ENCODE peak calls at places on chromosomes 3 and 15, in six cellular contexts. N, K, Q, E, G and R are unnamed samples.
A peak's percentile ranks its signal among the peaks of the same experiment; 100 is the strongest.

GRCh38 chr15:38555686-38556334 is 8.8 kb downstream of the RASGRP1 start:
- DNase-seq in N (no peak), K (no peak), Q (no peak), E (no peak), G (no peak), R (peak; percentile 52)

GRCh38 chr3:9276761-9277370 is 27.4 kb upstream of the SRGAP3 start:
- DNase-seq in N (no peak), K (no peak), Q (no peak), E (no peak), G (no peak), R (no peak)

GRCh38 chr3:177538743-177539730 is 341.8 kb upstream of the TBL1XR1 start:
- DNase-seq in N (no peak), K (no peak), Q (peak; percentile 49), E (no peak), G (no peak), R (no peak)

GRCh38 chr3:177281292-177281942 is 84.1 kb upstream of the TBL1XR1 start:
- DNase-seq in N (no peak), K (no peak), Q (peak; percentile 61), E (no peak), G (no peak), R (no peak)

GRCh38 chr15:39363761-39364586 is 216.9 kb upstream of the THBS1 start:
- DNase-seq in N (no peak), K (no peak), Q (no peak), E (no peak), G (no peak), R (no peak)

GRCh38 chr3:189320511-189320910 is 148.7 kb downstream of the TPRG1 start:
- DNase-seq in N (no peak), K (no peak), Q (no peak), E (no peak), G (no peak), R (no peak)

GRCh38 chr3:104149154-104149553 is 1217.6 kb upstream of the ALCAM start:
- DNase-seq in N (no peak), K (no peak), Q (no peak), E (no peak), G (no peak), R (no peak)

GRCh38 chr15:77525411-77525811 is 104.7 kb downstream of the HMG20A start:
- DNase-seq in N (no peak), K (no peak), Q (no peak), E (no peak), G (no peak), R (no peak)

GRCh38 chr15:45449878-45450277 is 71.5 kb upstream of the GATM start:
- DNase-seq in N (no peak), K (no peak), Q (no peak), E (no peak), G (no peak), R (no peak)

GRCh38 chr3:51610708-51611107 is 60.3 kb upstream of the TEX264 start:
- DNase-seq in N (no peak), K (no peak), Q (no peak), E (no peak), G (no peak), R (no peak)

GRCh38 chr3:106208979-106209378 is 340.2 kb upstream of the CBLB start:
- DNase-seq in N (no peak), K (no peak), Q (no peak), E (no peak), G (peak; percentile 19), R (no peak)

GRCh38 chr15:91407237-91407889 is 307.3 kb downstream of the SV2B start:
- DNase-seq in N (no peak), K (no peak), Q (peak; percentile 88), E (no peak), G (peak; percentile 46), R (peak; percentile 38)

GRCh38 chr3:160450846-160451245 is 1.3 kb upstream of the TRIM59 start:
- DNase-seq in N (no peak), K (no peak), Q (no peak), E (no peak), G (peak; percentile 37), R (peak; percentile 75)

GRCh38 chr15:94056314-94056713 is 175.0 kb upstream of the MCTP2 start:
- DNase-seq in N (no peak), K (no peak), Q (no peak), E (no peak), G (peak; percentile 27), R (no peak)

GRCh38 chr15:60399246-60399915 is 1.6 kb upstream of the ANXA2 start:
- DNase-seq in N (no peak), K (no peak), Q (no peak), E (no peak), G (no peak), R (no peak)

GRCh38 chr15:29708519-29708918 is 113.7 kb downstream of the TJP1 start:
- DNase-seq in N (no peak), K (no peak), Q (no peak), E (no peak), G (no peak), R (no peak)

GRCh38 chr15:67465196-67465952 is 55.6 kb upstream of the C15orf61 start:
- DNase-seq in N (no peak), K (no peak), Q (no peak), E (no peak), G (no peak), R (no peak)

GRCh38 chr15:69784808-69785550 is 312.7 kb downstream of the TLE3 start:
- DNase-seq in N (no peak), K (no peak), Q (no peak), E (no peak), G (no peak), R (no peak)

GRCh38 chr3:197468866-197469382 is 86.8 kb downstream of the BDH1 start:
- DNase-seq in N (no peak), K (no peak), Q (no peak), E (no peak), G (no peak), R (peak; percentile 76)

GRCh38 chr3:167653155-167653554 is 587 bp downstream of the WDR49 start:
- DNase-seq in N (no peak), K (no peak), Q (no peak), E (no peak), G (no peak), R (no peak)
- H3K4me3 ChIP-seq in N (peak overlapping the region; percentile 14), K (no peak overlapping the region), Q (no peak overlapping the region), E (no peak overlapping the region), G (no peak overlapping the region), R (no peak overlapping the region)

GRCh38 chr3:65024148-65024547 is 336.3 kb upstream of the ADAMTS9 start:
- DNase-seq in N (no peak), K (no peak), Q (no peak), E (no peak), G (no peak), R (no peak)
- TF ChIP-seq CTCF in N (no peak), K (no peak), Q (no peak), E (no peak), G (no peak), R (peak; percentile 20)

GRCh38 chr3:193638833-193639232 is 45.8 kb downstream of the OPA1 start:
- DNase-seq in N (no peak), K (no peak), Q (no peak), E (no peak), G (no peak), R (no peak)

GRCh38 chr3:193637831-193638230 is 44.8 kb downstream of the OPA1 start:
- DNase-seq in N (no peak), K (no peak), Q (no peak), E (no peak), G (no peak), R (no peak)

GRCh38 chr3:193640165-193640706 is 47.2 kb downstream of the OPA1 start:
- DNase-seq in N (no peak), K (no peak), Q (no peak), E (no peak), G (no peak), R (no peak)

GRCh38 chr3:193640728-193641127 is 47.7 kb downstream of the OPA1 start:
- DNase-seq in N (no peak), K (no peak), Q (no peak), E (no peak), G (no peak), R (no peak)

GRCh38 chr3:193641376-193641775 is 48.4 kb downstream of the OPA1 start:
- DNase-seq in N (no peak), K (no peak), Q (no peak), E (no peak), G (no peak), R (no peak)
- H3K4me3 ChIP-seq in N (no peak overlapping the region), K (no peak overlapping the region), Q (no peak overlapping the region), E (no peak overlapping the region), G (no peak overlapping the region), R (no peak overlapping the region)

DNA sequence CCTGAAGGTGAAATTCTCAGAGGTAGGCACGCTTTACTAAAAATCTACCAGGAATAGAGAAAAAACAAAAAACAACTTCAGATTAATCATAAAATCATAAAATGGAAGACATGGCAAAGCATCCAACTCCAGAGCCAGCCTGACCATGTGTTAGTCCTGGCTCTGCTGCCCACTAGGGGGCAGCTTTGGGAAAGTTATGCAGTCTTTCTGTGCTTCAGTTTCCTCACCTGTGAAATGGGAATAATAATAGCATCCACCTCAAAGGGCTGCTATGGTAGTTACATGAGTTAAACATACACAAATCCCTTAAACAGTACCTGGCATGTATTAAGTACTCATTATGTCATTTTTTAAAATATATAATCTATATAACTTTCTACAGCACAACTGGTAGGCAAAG is 52.3 kb downstream of the WNT5A start:
- DNase-seq in N (no peak), K (no peak), Q (peak; percentile 29), E (no peak), G (no peak), R (no peak)
- TF ChIP-seq CTCF in N (no peak), K (no peak), Q (peak; percentile 63), E (no peak), G (peak; percentile 41), R (peak; percentile 76)

DNA sequence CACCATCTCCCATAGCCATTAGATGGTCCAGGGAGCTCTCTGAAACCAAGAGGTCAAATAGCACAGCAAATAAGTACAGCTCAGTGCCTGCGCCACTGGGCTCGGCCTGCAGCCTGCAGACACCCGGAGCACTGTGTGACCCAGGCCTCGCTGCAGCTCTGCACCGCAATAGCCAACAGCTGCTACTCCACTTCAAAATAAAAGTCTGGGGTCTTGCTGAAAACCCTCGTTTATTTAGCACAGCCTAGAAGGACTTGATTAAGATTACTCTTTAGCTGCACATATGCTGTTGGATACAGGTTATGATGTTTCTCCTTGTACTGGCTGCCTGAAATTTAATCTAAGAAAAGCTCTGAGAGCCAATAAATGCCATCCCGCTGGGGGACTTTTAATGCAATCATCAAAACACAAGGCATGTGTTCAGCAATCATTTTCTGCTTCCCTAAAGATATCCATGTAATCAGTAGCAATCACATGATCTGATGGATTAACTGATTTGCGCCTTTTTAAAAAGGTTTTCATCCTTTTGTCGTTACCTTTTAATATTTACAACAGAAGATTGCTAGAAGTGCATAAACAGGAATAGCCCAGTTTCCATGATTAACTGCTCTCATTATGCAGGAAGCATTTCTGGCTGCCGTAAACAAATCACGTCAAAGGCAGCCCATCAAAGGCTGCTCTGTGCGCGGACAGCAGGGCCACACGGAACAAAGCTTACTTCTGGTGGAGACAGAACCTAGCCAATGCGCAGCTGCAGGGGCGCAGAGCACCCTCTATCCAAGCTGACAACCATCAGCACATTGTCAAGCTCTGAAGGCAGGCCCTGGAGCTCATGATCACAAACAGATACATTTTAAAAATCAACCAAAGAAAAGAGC is 58.8 kb downstream of the CLASP2 start:
- DNase-seq in N (peak; percentile 76), K (peak; percentile 54), Q (peak; percentile 59), E (no peak), G (peak; percentile 44), R (peak; percentile 35)
- H3K4me3 ChIP-seq in N (peak overlapping the region; percentile 71), K (peak overlapping the region; percentile 14), Q (peak overlapping the region; percentile 16), E (peak overlapping the region; percentile 70), G (peak overlapping the region; percentile 51), R (peak overlapping the region; percentile 46)